ENCODE peak calls at places on chromosomes 11 and 22, in eight cellular contexts. One of them, this sample, is unnamed.

GRCh38 chr11:119222308-119222707 is 16.2 kb downstream of the CBL start:
- DNase-seq in anterior cingulate cortex: no peak
- DNase-seq in stimulated activated CD4-positive, alpha-beta T cell treated with anti-CD3 and anti-CD28 coated beads, Interleukin-1b, Interleukin-23, amount 100 ng/mL, for 24 hours: no peak
- DNase-seq in hippocampal formation: no peak
- DNase-seq in kidney: no peak
- DNase-seq in stimulated activated CD8-positive, alpha-beta memory T cell treated with anti-CD3 and anti-CD28 coated beads, Interleukin-7, amount 100 ng/mL, for 1 hour: no peak
- DNase-seq in right lobe of liver: no peak
- DNase-seq in hypothalamus: no peak
- DNase-seq in this sample: peak

GRCh38 chr11:66011785-66012303 is at the start of gene CST6:
- DNase-seq in stimulated activated CD8-positive, alpha-beta memory T cell treated with anti-CD3 and anti-CD28 coated beads, Interleukin-7, amount 100 ng/mL, for 1 hour: no peak
- DNase-seq in anterior cingulate cortex: no peak
- DNase-seq in right lobe of liver: no peak
- DNase-seq in stimulated activated CD4-positive, alpha-beta T cell treated with anti-CD3 and anti-CD28 coated beads, Interleukin-1b, Interleukin-23, amount 100 ng/mL, for 24 hours: no peak
- DNase-seq in hippocampal formation: no peak
- DNase-seq in kidney: peak
- DNase-seq in hypothalamus: no peak
- DNase-seq in this sample: no peak

GRCh38 chr11:118321386-118322082 is 17.0 kb downstream of the CD3E start:
- DNase-seq in stimulated activated CD4-positive, alpha-beta T cell treated with anti-CD3 and anti-CD28 coated beads, Interleukin-1b, Interleukin-23, amount 100 ng/mL, for 24 hours: no peak
- DNase-seq in right lobe of liver: peak
- DNase-seq in anterior cingulate cortex: no peak
- DNase-seq in hypothalamus: no peak
- DNase-seq in hippocampal formation: no peak
- DNase-seq in kidney: no peak
- DNase-seq in stimulated activated CD8-positive, alpha-beta memory T cell treated with anti-CD3 and anti-CD28 coated beads, Interleukin-7, amount 100 ng/mL, for 1 hour: no peak
- DNase-seq in this sample: no peak

GRCh38 chr11:128235446-128235845 is 351.9 kb downstream of the ETS1 start:
- DNase-seq in hippocampal formation: no peak
- DNase-seq in kidney: no peak
- DNase-seq in stimulated activated CD4-positive, alpha-beta T cell treated with anti-CD3 and anti-CD28 coated beads, Interleukin-1b, Interleukin-23, amount 100 ng/mL, for 24 hours: no peak
- DNase-seq in stimulated activated CD8-positive, alpha-beta memory T cell treated with anti-CD3 and anti-CD28 coated beads, Interleukin-7, amount 100 ng/mL, for 1 hour: no peak
- DNase-seq in anterior cingulate cortex: no peak
- DNase-seq in right lobe of liver: no peak
- DNase-seq in hypothalamus: no peak
- DNase-seq in this sample: no peak

GRCh38 chr11:93654266-93654665 is 7.2 kb upstream of the CEP295 start:
- DNase-seq in anterior cingulate cortex: no peak
- DNase-seq in hypothalamus: no peak
- DNase-seq in stimulated activated CD8-positive, alpha-beta memory T cell treated with anti-CD3 and anti-CD28 coated beads, Interleukin-7, amount 100 ng/mL, for 1 hour: no peak
- DNase-seq in hippocampal formation: no peak
- DNase-seq in stimulated activated CD4-positive, alpha-beta T cell treated with anti-CD3 and anti-CD28 coated beads, Interleukin-1b, Interleukin-23, amount 100 ng/mL, for 24 hours: no peak
- DNase-seq in right lobe of liver: no peak
- DNase-seq in kidney: no peak
- DNase-seq in this sample: no peak

GRCh38 chr22:45151503-45151902 is 12.2 kb upstream of the NUP50 start:
- DNase-seq in right lobe of liver: no peak
- DNase-seq in hypothalamus: no peak
- DNase-seq in hippocampal formation: no peak
- DNase-seq in stimulated activated CD8-positive, alpha-beta memory T cell treated with anti-CD3 and anti-CD28 coated beads, Interleukin-7, amount 100 ng/mL, for 1 hour: no peak
- DNase-seq in kidney: no peak
- DNase-seq in anterior cingulate cortex: no peak
- DNase-seq in stimulated activated CD4-positive, alpha-beta T cell treated with anti-CD3 and anti-CD28 coated beads, Interleukin-1b, Interleukin-23, amount 100 ng/mL, for 24 hours: no peak
- DNase-seq in this sample: no peak

GRCh38 chr11:107014871-107015270 is 3.4 kb downstream of the GUCY1A2 start:
- DNase-seq in hippocampal formation: no peak
- DNase-seq in stimulated activated CD8-positive, alpha-beta memory T cell treated with anti-CD3 and anti-CD28 coated beads, Interleukin-7, amount 100 ng/mL, for 1 hour: no peak
- DNase-seq in hypothalamus: no peak
- DNase-seq in kidney: no peak
- DNase-seq in right lobe of liver: no peak
- DNase-seq in anterior cingulate cortex: no peak
- DNase-seq in stimulated activated CD4-positive, alpha-beta T cell treated with anti-CD3 and anti-CD28 coated beads, Interleukin-1b, Interleukin-23, amount 100 ng/mL, for 24 hours: no peak
- DNase-seq in this sample: no peak

GRCh38 chr11:76166314-76166713 is 40.0 kb downstream of the WNT11 start:
- DNase-seq in stimulated activated CD8-positive, alpha-beta memory T cell treated with anti-CD3 and anti-CD28 coated beads, Interleukin-7, amount 100 ng/mL, for 1 hour: no peak
- DNase-seq in anterior cingulate cortex: no peak
- DNase-seq in right lobe of liver: no peak
- DNase-seq in stimulated activated CD4-positive, alpha-beta T cell treated with anti-CD3 and anti-CD28 coated beads, Interleukin-1b, Interleukin-23, amount 100 ng/mL, for 24 hours: no peak
- DNase-seq in kidney: no peak
- DNase-seq in hippocampal formation: no peak
- DNase-seq in hypothalamus: no peak
- DNase-seq in this sample: no peak

GRCh38 chr22:50622723-50623327 is 5.1 kb downstream of the ARSA start:
- DNase-seq in kidney: peak
- DNase-seq in right lobe of liver: peak
- DNase-seq in stimulated activated CD8-positive, alpha-beta memory T cell treated with anti-CD3 and anti-CD28 coated beads, Interleukin-7, amount 100 ng/mL, for 1 hour: no peak
- DNase-seq in anterior cingulate cortex: no peak
- DNase-seq in stimulated activated CD4-positive, alpha-beta T cell treated with anti-CD3 and anti-CD28 coated beads, Interleukin-1b, Interleukin-23, amount 100 ng/mL, for 24 hours: no peak
- DNase-seq in hippocampal formation: no peak
- DNase-seq in hypothalamus: no peak
- DNase-seq in this sample: no peak

GRCh38 chr11:104254347-104254746 is 90.4 kb upstream of the PDGFD start:
- DNase-seq in kidney: no peak
- DNase-seq in hypothalamus: no peak
- DNase-seq in stimulated activated CD4-positive, alpha-beta T cell treated with anti-CD3 and anti-CD28 coated beads, Interleukin-1b, Interleukin-23, amount 100 ng/mL, for 24 hours: peak
- DNase-seq in stimulated activated CD8-positive, alpha-beta memory T cell treated with anti-CD3 and anti-CD28 coated beads, Interleukin-7, amount 100 ng/mL, for 1 hour: no peak
- DNase-seq in right lobe of liver: no peak
- DNase-seq in hippocampal formation: no peak
- DNase-seq in anterior cingulate cortex: no peak
- DNase-seq in this sample: no peak

GRCh38 chr22:48042621-48043395 is 1280.4 kb downstream of the TBC1D22A start:
- DNase-seq in stimulated activated CD4-positive, alpha-beta T cell treated with anti-CD3 and anti-CD28 coated beads, Interleukin-1b, Interleukin-23, amount 100 ng/mL, for 24 hours: no peak
- DNase-seq in anterior cingulate cortex: no peak
- DNase-seq in hypothalamus: no peak
- DNase-seq in kidney: no peak
- DNase-seq in hippocampal formation: no peak
- DNase-seq in stimulated activated CD8-positive, alpha-beta memory T cell treated with anti-CD3 and anti-CD28 coated beads, Interleukin-7, amount 100 ng/mL, for 1 hour: no peak
- DNase-seq in right lobe of liver: no peak
- DNase-seq in this sample: no peak

GRCh38 chr22:31177420-31178162 is 17.6 kb downstream of the RNF185 start:
- DNase-seq in right lobe of liver: no peak
- DNase-seq in kidney: no peak
- DNase-seq in anterior cingulate cortex: no peak
- DNase-seq in hippocampal formation: no peak
- DNase-seq in hypothalamus: no peak
- DNase-seq in stimulated activated CD8-positive, alpha-beta memory T cell treated with anti-CD3 and anti-CD28 coated beads, Interleukin-7, amount 100 ng/mL, for 1 hour: no peak
- DNase-seq in stimulated activated CD4-positive, alpha-beta T cell treated with anti-CD3 and anti-CD28 coated beads, Interleukin-1b, Interleukin-23, amount 100 ng/mL, for 24 hours: no peak
- DNase-seq in this sample: no peak

GRCh38 chr22:34798605-34799004 is 267.4 kb upstream of the ISX start:
- DNase-seq in stimulated activated CD8-positive, alpha-beta memory T cell treated with anti-CD3 and anti-CD28 coated beads, Interleukin-7, amount 100 ng/mL, for 1 hour: no peak
- DNase-seq in right lobe of liver: no peak
- DNase-seq in hippocampal formation: no peak
- DNase-seq in stimulated activated CD4-positive, alpha-beta T cell treated with anti-CD3 and anti-CD28 coated beads, Interleukin-1b, Interleukin-23, amount 100 ng/mL, for 24 hours: no peak
- DNase-seq in hypothalamus: no peak
- DNase-seq in kidney: peak
- DNase-seq in anterior cingulate cortex: no peak
- DNase-seq in this sample: no peak

GRCh38 chr11:4118107-4118506 is 23.5 kb downstream of the RRM1 start:
- DNase-seq in anterior cingulate cortex: no peak
- DNase-seq in stimulated activated CD4-positive, alpha-beta T cell treated with anti-CD3 and anti-CD28 coated beads, Interleukin-1b, Interleukin-23, amount 100 ng/mL, for 24 hours: no peak
- DNase-seq in hippocampal formation: no peak
- DNase-seq in kidney: no peak
- DNase-seq in right lobe of liver: no peak
- DNase-seq in stimulated activated CD8-positive, alpha-beta memory T cell treated with anti-CD3 and anti-CD28 coated beads, Interleukin-7, amount 100 ng/mL, for 1 hour: no peak
- DNase-seq in hypothalamus: no peak
- DNase-seq in this sample: no peak

GRCh38 chr11:13384837-13385417 is 78.1 kb downstream of the BTBD10 start:
- DNase-seq in anterior cingulate cortex: peak
- DNase-seq in stimulated activated CD4-positive, alpha-beta T cell treated with anti-CD3 and anti-CD28 coated beads, Interleukin-1b, Interleukin-23, amount 100 ng/mL, for 24 hours: peak
- DNase-seq in hippocampal formation: no peak
- DNase-seq in hypothalamus: no peak
- DNase-seq in stimulated activated CD8-positive, alpha-beta memory T cell treated with anti-CD3 and anti-CD28 coated beads, Interleukin-7, amount 100 ng/mL, for 1 hour: no peak
- DNase-seq in right lobe of liver: no peak
- DNase-seq in kidney: no peak
- DNase-seq in this sample: no peak

GRCh38 chr11:116837231-116838091 is at the start of gene APOA1:
- DNase-seq in kidney: no peak
- DNase-seq in hypothalamus: no peak
- DNase-seq in stimulated activated CD4-positive, alpha-beta T cell treated with anti-CD3 and anti-CD28 coated beads, Interleukin-1b, Interleukin-23, amount 100 ng/mL, for 24 hours: no peak
- DNase-seq in anterior cingulate cortex: no peak
- DNase-seq in hippocampal formation: no peak
- DNase-seq in stimulated activated CD8-positive, alpha-beta memory T cell treated with anti-CD3 and anti-CD28 coated beads, Interleukin-7, amount 100 ng/mL, for 1 hour: no peak
- DNase-seq in right lobe of liver: peak
- DNase-seq in this sample: no peak

GRCh38 chr11:32382339-32383049 is 52.8 kb downstream of the WT1 start:
- DNase-seq in hippocampal formation: no peak
- DNase-seq in right lobe of liver: no peak
- DNase-seq in kidney: no peak
- DNase-seq in hypothalamus: no peak
- DNase-seq in anterior cingulate cortex: no peak
- DNase-seq in stimulated activated CD8-positive, alpha-beta memory T cell treated with anti-CD3 and anti-CD28 coated beads, Interleukin-7, amount 100 ng/mL, for 1 hour: no peak
- DNase-seq in stimulated activated CD4-positive, alpha-beta T cell treated with anti-CD3 and anti-CD28 coated beads, Interleukin-1b, Interleukin-23, amount 100 ng/mL, for 24 hours: no peak
- DNase-seq in this sample: no peak

GRCh38 chr11:85725510-85726258 is 39.7 kb upstream of the CCDC89 start:
- DNase-seq in kidney: no peak
- DNase-seq in hypothalamus: no peak
- DNase-seq in stimulated activated CD8-positive, alpha-beta memory T cell treated with anti-CD3 and anti-CD28 coated beads, Interleukin-7, amount 100 ng/mL, for 1 hour: no peak
- DNase-seq in hippocampal formation: no peak
- DNase-seq in anterior cingulate cortex: no peak
- DNase-seq in stimulated activated CD4-positive, alpha-beta T cell treated with anti-CD3 and anti-CD28 coated beads, Interleukin-1b, Interleukin-23, amount 100 ng/mL, for 24 hours: no peak
- DNase-seq in right lobe of liver: no peak
- DNase-seq in this sample: no peak